ENCODE peak calls at places on chromosome 10, in seven cellular contexts. B, Q, K, Y, F, E and O are unnamed samples.

GRCh38 chr10:25339966-25340365 is 165.2 kb downstream of the GPR158 start:
- DNase-seq in K (no peak), Q (no peak), Y (no peak), B (no peak), E (no peak), F (no peak), O (no peak)

GRCh38 chr10:91422915-91423314 is 12.8 kb downstream of the HECTD2 start:
- DNase-seq in Q (no peak), F (no peak), B (no peak), K (no peak), Y (no peak), E (no peak), O (no peak)

GRCh38 chr10:131201741-131202515 is 109.6 kb downstream of the TCERG1L start:
- DNase-seq in F (peak), K (no peak), Q (no peak), Y (no peak), B (no peak), E (no peak), O (no peak)

GRCh38 chr10:37710831-37711616 is 146.4 kb downstream of the ZNF248 start:
- DNase-seq in K (no peak), Q (no peak), Y (no peak), E (no peak), F (no peak), B (no peak), O (no peak)

GRCh38 chr10:85648279-85648754 is 718.3 kb downstream of the GRID1 start:
- DNase-seq in E (peak), Q (no peak), B (peak), F (peak), Y (no peak), K (no peak), O (no peak)

GRCh38 chr10:101895781-101896180 is 52.2 kb upstream of the KCNIP2 start:
- DNase-seq in B (no peak), Q (no peak), E (no peak), K (no peak), Y (no peak), F (no peak), O (no peak)

GRCh38 chr10:131909014-131909808 is 8.4 kb downstream of the PPP2R2D start:
- DNase-seq in F (no peak), B (no peak), Q (no peak), K (no peak), E (no peak), Y (no peak), O (no peak)

GRCh38 chr10:95171336-95171735 is 22.7 kb upstream of the ACSM6 start:
- DNase-seq in K (no peak), Q (no peak), E (no peak), Y (no peak), F (no peak), B (no peak), O (no peak)

GRCh38 chr10:46020871-46021553 is 9.4 kb downstream of the NCOA4 start:
- DNase-seq in E (no peak), Q (no peak), B (peak), F (no peak), Y (peak), K (no peak), O (no peak)

GRCh38 chr10:92913973-92914372 is 65.7 kb downstream of the EXOC6 start:
- DNase-seq in Q (no peak), F (no peak), E (no peak), K (no peak), B (no peak), Y (no peak), O (no peak)

GRCh38 chr10:44860811-44861751 is 50.1 kb upstream of the TMEM72 start:
- DNase-seq in E (no peak), B (peak), Y (peak), F (peak), K (peak), Q (peak), O (no peak)

GRCh38 chr10:52818019-52818418 is 45.4 kb upstream of the MBL2 start:
- DNase-seq in K (no peak), Y (peak), Q (no peak), E (no peak), B (peak), F (no peak), O (no peak)

GRCh38 chr10:689433-690226 is at the start of gene DIP2C:
- DNase-seq in F (peak), B (peak), K (no peak), Q (peak), Y (peak), E (peak), O (peak)

GRCh38 chr10:51897560-51897959 is 198.2 kb upstream of the CSTF2T start:
- DNase-seq in K (no peak), Y (no peak), E (no peak), Q (no peak), F (no peak), B (no peak), O (no peak)

GRCh38 chr10:4075443-4075842 is 290.4 kb upstream of the KLF6 start:
- DNase-seq in F (no peak), Y (no peak), E (no peak), K (no peak), B (no peak), Q (no peak), O (no peak)

GRCh38 chr10:59553127-59553649 is 156.5 kb downstream of the SLC16A9 start:
- DNase-seq in Q (no peak), Y (no peak), B (no peak), K (no peak), F (no peak), E (no peak), O (no peak)

GRCh38 chr10:21602313-21602712 is 68.3 kb downstream of the MLLT10 start:
- DNase-seq in Y (peak), B (no peak), K (no peak), E (no peak), Q (no peak), F (no peak), O (no peak)

GRCh38 chr10:101563007-101563406 is 25.1 kb downstream of the POLL start:
- DNase-seq in E (no peak), Y (no peak), K (no peak), Q (no peak), F (peak), B (no peak), O (no peak)

GRCh38 chr10:117364121-117364960 is 10.9 kb downstream of the PDZD8 start:
- DNase-seq in E (no peak), K (no peak), Y (peak), Q (no peak), B (no peak), F (no peak), O (no peak)

GRCh38 chr10:44857363-44858016 is 53.6 kb upstream of the TMEM72 start:
- DNase-seq in Q (peak), B (peak), E (peak), K (no peak), Y (peak), F (peak), O (no peak)

GRCh38 chr10:68301790-68302502 is 29.9 kb upstream of the HNRNPH3 start:
- DNase-seq in Q (no peak), K (no peak), Y (peak), F (no peak), B (peak), E (no peak), O (no peak)

GRCh38 chr10:51010977-51011376 is 63.3 kb upstream of the PRKG1 start:
- DNase-seq in Q (no peak), E (no peak), K (no peak), F (no peak), B (no peak), Y (peak), O (no peak)

GRCh38 chr10:58638406-58638805 is 125.7 kb downstream of the BICC1 start:
- DNase-seq in Y (no peak), B (peak), E (no peak), K (no peak), Q (no peak), F (no peak), O (no peak)

GRCh38 chr10:124743188-124744046 is 761 bp downstream of the FAM53B start:
- DNase-seq in B (peak), Q (no peak), Y (no peak), F (peak), E (no peak), K (no peak), O (no peak)

GRCh38 chr10:77586719-77587423 is 50.7 kb downstream of the KCNMA1 start:
- DNase-seq in B (peak), Y (peak), E (no peak), K (no peak), F (peak), Q (no peak), O (no peak)
- H3K27ac ChIP-seq in B (peak), Y (peak), E (no peak), K (peak), F (peak), Q (no peak), O (no peak)

DNA sequence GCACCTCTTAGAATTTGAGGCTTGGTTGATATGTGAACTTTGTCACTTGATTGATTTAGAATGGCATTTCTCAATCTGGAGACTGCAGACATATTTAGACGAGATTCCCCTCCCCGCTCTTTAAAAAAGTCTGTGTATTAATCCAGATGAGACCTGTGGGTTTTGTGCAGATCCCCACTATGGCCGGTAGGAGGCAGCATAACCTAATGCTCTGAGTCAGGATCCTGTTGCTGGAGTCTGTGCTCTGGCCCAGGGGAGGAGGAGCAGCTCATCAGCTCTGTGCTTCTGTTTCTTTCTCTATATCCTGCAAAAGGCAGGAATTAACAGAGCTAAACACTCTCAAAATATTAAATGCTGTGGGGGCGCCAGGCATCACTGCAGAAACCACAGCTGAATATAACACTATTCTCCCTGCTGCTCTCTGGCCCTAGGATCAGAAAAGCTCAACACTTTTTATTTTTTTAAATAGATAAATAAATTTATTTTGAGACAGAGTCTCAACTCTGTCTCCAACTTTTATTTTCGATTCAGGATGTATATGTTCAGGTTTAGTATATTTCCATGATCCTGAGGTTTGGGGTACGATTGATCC is 23.9 kb upstream of the SEPHS1 start:
- DNase-seq in B (peak), K (peak), F (peak), Q (peak), Y (peak), E (peak), O (peak)
- H3K27ac ChIP-seq in B (no peak), K (no peak), F (no peak), Q (no peak), Y (no peak), E (no peak), O (no peak)

GRCh38 chr10:84424731-84425165 is 96.4 kb downstream of the CCSER2 start:
- DNase-seq in B (peak), F (peak), E (peak), Y (peak), Q (peak), K (peak), O (peak)
- H3K27ac ChIP-seq in B (peak), F (peak), E (peak), Y (peak), Q (peak), K (peak), O (peak)

GRCh38 chr10:110774069-110775021 is 97.4 kb upstream of the PDCD4 start:
- DNase-seq in K (no peak), F (no peak), Q (no peak), B (peak), Y (peak), E (no peak), O (no peak)
- H3K27ac ChIP-seq in K (no peak), F (peak), Q (peak), B (peak), Y (no peak), E (no peak), O (no peak)

GRCh38 chr10:62183442-62183841 is 85.2 kb downstream of the RTKN2 start:
- DNase-seq in B (no peak), Y (no peak), F (no peak), K (no peak), Q (no peak), E (no peak), O (no peak)
- H3K27ac ChIP-seq in B (no peak), Y (no peak), F (no peak), K (no peak), Q (no peak), E (no peak), O (no peak)

GRCh38 chr10:70903262-70903921 is 15.0 kb upstream of the PCBD1 start:
- DNase-seq in E (peak), Y (peak), F (peak), K (no peak), B (peak), Q (no peak), O (peak)
- H3K27ac ChIP-seq in E (no peak), Y (no peak), F (no peak), K (no peak), B (no peak), Q (no peak), O (no peak)